ENCODE peak calls at places on chromosomes 11 and 22, in six cellular contexts. One of them, this sample, is unnamed. For H3K27me3, the result is how much of the 10 kb centered on the place peaks cover.

GRCh38 chr11:83310718-83311117 is 24.6 kb upstream of the CCDC90B start:
- DNase-seq in neuronal stem cell: no peak
- DNase-seq in IMR-90: no peak
- DNase-seq in mesenchymal stem cell: no peak
- DNase-seq in H1: no peak
- DNase-seq in trophoblast cell: no peak
- DNase-seq in this sample: no peak

GRCh38 chr11:36195496-36196346 is 93.5 kb downstream of the COMMD9 start:
- DNase-seq in IMR-90: peak
- DNase-seq in H1: no peak
- DNase-seq in trophoblast cell: no peak
- DNase-seq in neuronal stem cell: no peak
- DNase-seq in mesenchymal stem cell: no peak
- DNase-seq in this sample: no peak

GRCh38 chr11:92596596-92597317 is 372.1 kb downstream of the FAT3 start:
- DNase-seq in IMR-90: no peak
- DNase-seq in mesenchymal stem cell: no peak
- DNase-seq in neuronal stem cell: no peak
- DNase-seq in trophoblast cell: no peak
- DNase-seq in H1: no peak
- DNase-seq in this sample: no peak

GRCh38 chr11:13094930-13095687 is 86.0 kb downstream of the RASSF10 start:
- DNase-seq in H1: no peak
- DNase-seq in IMR-90: no peak
- DNase-seq in trophoblast cell: no peak
- DNase-seq in neuronal stem cell: no peak
- DNase-seq in mesenchymal stem cell: no peak
- DNase-seq in this sample: no peak

GRCh38 chr11:86388198-86388597 is 13.5 kb downstream of the CCDC81 start:
- DNase-seq in IMR-90: no peak
- DNase-seq in neuronal stem cell: no peak
- DNase-seq in mesenchymal stem cell: no peak
- DNase-seq in trophoblast cell: no peak
- DNase-seq in H1: no peak
- DNase-seq in this sample: peak

GRCh38 chr11:64897381-64898075 is 19.1 kb upstream of the EHD1 start:
- DNase-seq in mesenchymal stem cell: no peak
- DNase-seq in H1: no peak
- DNase-seq in trophoblast cell: no peak
- DNase-seq in neuronal stem cell: no peak
- DNase-seq in IMR-90: no peak
- DNase-seq in this sample: no peak

GRCh38 chr11:119907934-119908760 is 179.1 kb upstream of the NECTIN1 start:
- DNase-seq in IMR-90: no peak
- DNase-seq in neuronal stem cell: no peak
- DNase-seq in H1: no peak
- DNase-seq in mesenchymal stem cell: no peak
- DNase-seq in trophoblast cell: no peak
- DNase-seq in this sample: peak

GRCh38 chr11:104306862-104307474 is 143.0 kb upstream of the PDGFD start:
- DNase-seq in H1: no peak
- DNase-seq in IMR-90: no peak
- DNase-seq in mesenchymal stem cell: no peak
- DNase-seq in trophoblast cell: no peak
- DNase-seq in neuronal stem cell: no peak
- DNase-seq in this sample: no peak

GRCh38 chr11:45593992-45594391 is 71.4 kb downstream of the CHST1 start:
- DNase-seq in IMR-90: no peak
- DNase-seq in neuronal stem cell: no peak
- DNase-seq in mesenchymal stem cell: no peak
- DNase-seq in trophoblast cell: no peak
- DNase-seq in H1: no peak
- DNase-seq in this sample: peak

GRCh38 chr22:36286096-36286957 is 33.4 kb downstream of the APOL1 start:
- DNase-seq in neuronal stem cell: peak
- DNase-seq in trophoblast cell: peak
- DNase-seq in mesenchymal stem cell: peak
- DNase-seq in H1: peak
- DNase-seq in IMR-90: peak
- DNase-seq in this sample: peak

GRCh38 chr11:2883717-2884423 is 1.7 kb downstream of the CDKN1C start:
- DNase-seq in IMR-90: no peak
- DNase-seq in mesenchymal stem cell: peak
- DNase-seq in neuronal stem cell: no peak
- DNase-seq in trophoblast cell: no peak
- DNase-seq in H1: no peak
- DNase-seq in this sample: no peak

GRCh38 chr11:4025957-4026324 is 68.7 kb upstream of the RRM1 start:
- DNase-seq in neuronal stem cell: no peak
- DNase-seq in mesenchymal stem cell: peak
- DNase-seq in trophoblast cell: no peak
- DNase-seq in H1: no peak
- DNase-seq in IMR-90: peak
- DNase-seq in this sample: no peak

GRCh38 chr11:119772581-119772980 is 43.6 kb upstream of the NECTIN1 start:
- DNase-seq in H1: no peak
- DNase-seq in IMR-90: no peak
- DNase-seq in mesenchymal stem cell: no peak
- DNase-seq in neuronal stem cell: no peak
- DNase-seq in trophoblast cell: no peak
- DNase-seq in this sample: no peak

GRCh38 chr11:1863352-1864215 is 10.7 kb downstream of the LSP1 start:
- DNase-seq in mesenchymal stem cell: peak
- DNase-seq in IMR-90: peak
- DNase-seq in H1: no peak
- DNase-seq in trophoblast cell: peak
- DNase-seq in neuronal stem cell: peak
- DNase-seq in this sample: peak

GRCh38 chr22:44224166-44224565 is 43.4 kb downstream of the PARVG start:
- DNase-seq in neuronal stem cell: no peak
- DNase-seq in trophoblast cell: no peak
- DNase-seq in H1: peak
- DNase-seq in mesenchymal stem cell: no peak
- DNase-seq in IMR-90: no peak
- DNase-seq in this sample: no peak

GRCh38 chr11:44243633-44244343 is 66.2 kb downstream of the ALX4 start:
- DNase-seq in H1: no peak
- DNase-seq in mesenchymal stem cell: peak
- DNase-seq in IMR-90: peak
- DNase-seq in trophoblast cell: no peak
- DNase-seq in neuronal stem cell: peak
- DNase-seq in this sample: peak

GRCh38 chr11:19816040-19816439 is 103.4 kb downstream of the NAV2 start:
- DNase-seq in mesenchymal stem cell: no peak
- DNase-seq in H1: no peak
- DNase-seq in trophoblast cell: no peak
- DNase-seq in IMR-90: no peak
- DNase-seq in neuronal stem cell: no peak
- DNase-seq in this sample: peak

GRCh38 chr11:117443269-117444186 is 115.9 kb downstream of the CEP164 start:
- DNase-seq in neuronal stem cell: peak
- DNase-seq in H1: peak
- DNase-seq in IMR-90: peak
- DNase-seq in trophoblast cell: peak
- DNase-seq in mesenchymal stem cell: peak
- DNase-seq in this sample: peak

GRCh38 chr11:85347291-85347690 is 279.9 kb downstream of the DLG2 start:
- DNase-seq in IMR-90: no peak
- DNase-seq in neuronal stem cell: no peak
- DNase-seq in mesenchymal stem cell: no peak
- DNase-seq in trophoblast cell: no peak
- DNase-seq in H1: no peak
- DNase-seq in this sample: no peak

GRCh38 chr22:38180841-38181452 is 683 bp downstream of the PLA2G6 start:
- DNase-seq in H1: no peak
- DNase-seq in trophoblast cell: peak
- DNase-seq in IMR-90: no peak
- DNase-seq in mesenchymal stem cell: no peak
- DNase-seq in neuronal stem cell: no peak
- DNase-seq in this sample: peak
- H2BK5ac ChIP-seq in H1: peak
- H2BK5ac ChIP-seq in trophoblast cell: peak
- H2BK5ac ChIP-seq in IMR-90: peak
- H2BK5ac ChIP-seq in mesenchymal stem cell: peak
- H2BK5ac ChIP-seq in neuronal stem cell: peak
- H2BK5ac ChIP-seq in this sample: peak

GRCh38 chr11:313787-314547 is at the start of gene IFITM1:
- DNase-seq in IMR-90: peak
- DNase-seq in trophoblast cell: no peak
- DNase-seq in H1: peak
- DNase-seq in neuronal stem cell: no peak
- DNase-seq in mesenchymal stem cell: peak
- DNase-seq in this sample: peak

GRCh38 chr11:313304-313786 is 495 bp upstream of the IFITM1 start:
- DNase-seq in mesenchymal stem cell: no peak
- DNase-seq in trophoblast cell: no peak
- DNase-seq in neuronal stem cell: no peak
- DNase-seq in IMR-90: no peak
- DNase-seq in H1: peak
- DNase-seq in this sample: peak

GRCh38 chr11:315051-315481 is 1.2 kb downstream of the IFITM1 start:
- DNase-seq in neuronal stem cell: no peak
- DNase-seq in mesenchymal stem cell: peak
- DNase-seq in IMR-90: no peak
- DNase-seq in trophoblast cell: no peak
- DNase-seq in H1: no peak
- DNase-seq in this sample: no peak

GRCh38 chr11:309558-309855 is 1.9 kb downstream of the IFITM2 start:
- DNase-seq in IMR-90: no peak
- DNase-seq in H1: no peak
- DNase-seq in trophoblast cell: no peak
- DNase-seq in neuronal stem cell: no peak
- DNase-seq in mesenchymal stem cell: no peak
- DNase-seq in this sample: no peak

DNA sequence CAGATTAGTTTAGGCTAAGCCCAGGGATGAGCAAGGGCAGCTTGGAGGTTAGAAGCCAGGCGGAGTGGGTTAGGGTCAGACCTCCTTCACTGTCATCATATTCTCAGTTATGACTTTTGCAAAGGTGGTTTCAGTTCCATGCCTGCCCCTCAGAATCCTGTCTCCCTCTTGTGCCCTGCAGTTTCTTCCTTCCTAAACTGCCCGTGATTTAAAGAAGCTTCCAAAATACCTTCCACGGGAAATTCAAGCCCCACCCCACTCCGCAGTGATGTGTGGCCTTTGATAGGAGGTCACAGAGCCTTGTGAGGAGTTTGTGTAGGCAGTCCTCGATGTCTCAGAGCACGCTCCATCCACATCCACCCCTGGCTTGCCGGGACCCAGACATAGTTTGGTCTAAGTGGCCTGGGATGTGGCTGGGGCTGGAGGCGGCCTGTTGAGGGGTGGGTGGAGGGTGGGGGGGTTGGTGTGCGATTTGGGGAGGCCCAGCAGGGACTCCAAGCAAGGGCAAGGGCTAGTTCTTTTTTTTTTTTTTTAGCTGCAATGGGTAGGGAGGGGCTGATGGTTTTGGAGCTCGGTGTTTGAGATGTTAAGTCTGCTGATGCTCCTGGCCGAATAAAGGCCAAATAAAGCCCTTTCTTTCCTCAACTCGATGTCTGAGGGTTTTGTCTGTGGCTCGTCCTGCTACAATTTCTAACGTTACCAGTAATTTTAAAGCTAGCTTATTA is 1.6 kb upstream of the IFITM1 start:
- DNase-seq in IMR-90: no peak
- DNase-seq in neuronal stem cell: no peak
- DNase-seq in H1: no peak
- DNase-seq in trophoblast cell: no peak
- DNase-seq in mesenchymal stem cell: no peak
- DNase-seq in this sample: no peak
- H3K27me3 ChIP-seq in IMR-90: under half
- H3K27me3 ChIP-seq in neuronal stem cell: under half
- H3K27me3 ChIP-seq in H1: under half
- H3K27me3 ChIP-seq in trophoblast cell: under half
- H3K27me3 ChIP-seq in mesenchymal stem cell: under half
- H3K27me3 ChIP-seq in this sample: under half

GRCh38 chr11:65898656-65899355 is 1.4 kb downstream of the FOSL1 start:
- DNase-seq in IMR-90: no peak
- DNase-seq in mesenchymal stem cell: no peak
- DNase-seq in neuronal stem cell: no peak
- DNase-seq in trophoblast cell: no peak
- DNase-seq in H1: no peak
- DNase-seq in this sample: no peak
- H3K4me3 ChIP-seq in IMR-90: peak
- H3K4me3 ChIP-seq in mesenchymal stem cell: peak
- H3K4me3 ChIP-seq in neuronal stem cell: no peak
- H3K4me3 ChIP-seq in trophoblast cell: peak
- H3K4me3 ChIP-seq in H1: peak
- H3K4me3 ChIP-seq in this sample: no peak

GRCh38 chr11:46697303-46697702 is 3.1 kb downstream of the ARHGAP1 start:
- DNase-seq in neuronal stem cell: no peak
- DNase-seq in trophoblast cell: no peak
- DNase-seq in IMR-90: no peak
- DNase-seq in mesenchymal stem cell: peak
- DNase-seq in H1: no peak
- DNase-seq in this sample: peak

GRCh38 chr11:46697723-46698122 is 2.7 kb downstream of the ARHGAP1 start:
- DNase-seq in neuronal stem cell: no peak
- DNase-seq in IMR-90: no peak
- DNase-seq in trophoblast cell: no peak
- DNase-seq in mesenchymal stem cell: no peak
- DNase-seq in H1: no peak
- DNase-seq in this sample: no peak

GRCh38 chr11:46698597-46698996 is 1.8 kb downstream of the ARHGAP1 start:
- DNase-seq in IMR-90: no peak
- DNase-seq in H1: no peak
- DNase-seq in neuronal stem cell: no peak
- DNase-seq in mesenchymal stem cell: peak
- DNase-seq in trophoblast cell: no peak
- DNase-seq in this sample: no peak

GRCh38 chr11:46701078-46701654 is 335 bp downstream of the ZNF408 start:
- DNase-seq in neuronal stem cell: no peak
- DNase-seq in mesenchymal stem cell: no peak
- DNase-seq in trophoblast cell: no peak
- DNase-seq in IMR-90: no peak
- DNase-seq in H1: no peak
- DNase-seq in this sample: no peak

DNA sequence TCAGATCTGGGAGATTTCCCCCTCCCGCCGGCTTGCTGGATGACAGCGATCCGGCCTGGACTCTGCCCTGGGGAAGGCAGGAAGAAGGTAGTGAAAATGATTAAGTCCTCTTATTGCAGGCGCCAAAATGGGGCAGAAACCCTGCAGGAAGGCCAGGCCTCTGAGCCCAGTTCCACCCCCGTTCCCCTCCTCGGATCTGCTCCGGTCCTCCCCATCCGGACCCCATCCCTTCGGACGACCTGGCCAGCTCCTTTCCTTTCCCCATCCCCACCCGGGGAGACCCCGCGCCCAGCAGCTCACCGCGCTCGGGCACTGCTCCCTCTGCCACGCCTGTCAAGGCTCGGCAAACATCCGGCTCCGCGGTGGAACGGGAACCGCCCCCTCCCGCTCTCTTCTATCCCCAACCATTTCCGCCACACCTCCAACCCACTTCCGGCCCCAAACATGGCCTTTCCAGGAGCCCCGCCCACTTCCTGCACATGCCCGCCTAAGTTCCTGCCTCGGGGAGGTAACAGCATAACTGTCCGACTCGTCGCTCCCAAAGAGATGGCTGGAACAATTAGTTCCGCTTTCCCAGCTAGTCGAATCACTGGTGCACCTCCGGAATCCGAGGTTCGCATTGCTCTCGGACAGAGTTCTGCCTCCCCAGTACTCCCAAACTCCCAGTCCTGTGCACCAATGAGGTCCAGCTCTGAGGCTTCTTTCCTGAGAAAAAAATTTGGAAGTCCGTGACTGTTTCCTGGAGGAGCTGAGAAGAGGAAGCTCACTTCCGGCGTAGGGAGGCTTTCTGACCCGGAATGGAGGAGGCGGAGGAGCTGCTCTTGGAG is at the start of the genes ARHGAP1 and ZNF408:
- DNase-seq in IMR-90: peak
- DNase-seq in mesenchymal stem cell: peak
- DNase-seq in neuronal stem cell: peak
- DNase-seq in trophoblast cell: peak
- DNase-seq in H1: peak
- DNase-seq in this sample: peak
- H2BK5ac ChIP-seq in IMR-90: peak
- H2BK5ac ChIP-seq in mesenchymal stem cell: peak
- H2BK5ac ChIP-seq in neuronal stem cell: peak
- H2BK5ac ChIP-seq in trophoblast cell: peak
- H2BK5ac ChIP-seq in H1: peak
- H2BK5ac ChIP-seq in this sample: peak

This sample was measured in mesendoderm.